ENCODE peak calls at places on chromosomes 2 and 18, in four cellular contexts. One of them, this sample, is unnamed.

GRCh38 chr2:128585706-128586105 is 267.0 kb upstream of the HS6ST1 start:
- DNase-seq in GM12878: no peak
- DNase-seq in HL-60: no peak
- DNase-seq in K562: no peak
- DNase-seq in this sample: no peak

GRCh38 chr2:27049422-27050280 is 1.8 kb upstream of the AGBL5 start:
- DNase-seq in GM12878: no peak
- DNase-seq in HL-60: no peak
- DNase-seq in K562: no peak
- DNase-seq in this sample: peak; percentile 74

GRCh38 chr2:19287324-19287723 is 71.1 kb downstream of the OSR1 start:
- DNase-seq in HL-60: no peak
- DNase-seq in K562: no peak
- DNase-seq in GM12878: no peak
- DNase-seq in this sample: no peak

GRCh38 chr2:2743164-2743571 is 412.1 kb upstream of the MYT1L start:
- DNase-seq in K562: no peak
- DNase-seq in HL-60: no peak
- DNase-seq in GM12878: no peak
- DNase-seq in this sample: no peak

GRCh38 chr2:104375206-104375605 is 478.7 kb upstream of the POU3F3 start:
- DNase-seq in K562: no peak
- DNase-seq in HL-60: no peak
- DNase-seq in GM12878: no peak
- DNase-seq in this sample: no peak

GRCh38 chr2:8631465-8632005 is 50.3 kb upstream of the ID2 start:
- DNase-seq in K562: no peak
- DNase-seq in GM12878: no peak
- DNase-seq in HL-60: no peak
- DNase-seq in this sample: no peak

GRCh38 chr2:206230060-206230890 is 44.2 kb upstream of the ZDBF2 start:
- DNase-seq in GM12878: no peak
- DNase-seq in K562: no peak
- DNase-seq in HL-60: no peak
- DNase-seq in this sample: no peak

GRCh38 chr2:163133602-163134001 is 295.0 kb upstream of the KCNH7 start:
- DNase-seq in GM12878: no peak
- DNase-seq in K562: no peak
- DNase-seq in HL-60: no peak
- DNase-seq in this sample: no peak

GRCh38 chr2:33583194-33583938 is 15.7 kb downstream of the FAM98A start:
- DNase-seq in K562: peak; percentile 34
- DNase-seq in HL-60: peak; percentile 18
- DNase-seq in GM12878: peak; percentile 26
- DNase-seq in this sample: no peak

GRCh38 chr2:9681427-9681817 is 50.6 kb upstream of the YWHAQ start:
- DNase-seq in GM12878: no peak
- DNase-seq in K562: no peak
- DNase-seq in HL-60: no peak
- DNase-seq in this sample: no peak

GRCh38 chr2:229282758-229283546 is 11.9 kb upstream of the PID1 start:
- DNase-seq in K562: no peak
- DNase-seq in GM12878: no peak
- DNase-seq in HL-60: peak; percentile 10
- DNase-seq in this sample: no peak

GRCh38 chr2:219174801-219175200 is 1.9 kb downstream of the CNPPD1 start:
- DNase-seq in K562: no peak
- DNase-seq in HL-60: no peak
- DNase-seq in GM12878: no peak
- DNase-seq in this sample: no peak

GRCh38 chr18:72235422-72235821 is 308.7 kb downstream of the CBLN2 start:
- DNase-seq in GM12878: no peak
- DNase-seq in K562: no peak
- DNase-seq in HL-60: no peak
- DNase-seq in this sample: no peak

GRCh38 chr2:178277741-178278197 is 83.5 kb downstream of the OSBPL6 start:
- DNase-seq in GM12878: no peak
- DNase-seq in HL-60: no peak
- DNase-seq in K562: peak; percentile 59
- DNase-seq in this sample: no peak

GRCh38 chr18:63161728-63162195 is 157.8 kb downstream of the BCL2 start:
- DNase-seq in HL-60: no peak
- DNase-seq in K562: peak; percentile 8
- DNase-seq in GM12878: peak; percentile 98
- DNase-seq in this sample: no peak

GRCh38 chr2:240520143-240520973 is 37.4 kb downstream of the ANKMY1 start:
- DNase-seq in K562: no peak
- DNase-seq in GM12878: no peak
- DNase-seq in HL-60: no peak
- DNase-seq in this sample: no peak

GRCh38 chr2:74181739-74182138 is 3.1 kb upstream of the MOB1A start:
- DNase-seq in GM12878: peak; percentile 86
- DNase-seq in HL-60: peak; percentile 98
- DNase-seq in K562: peak; percentile 50
- DNase-seq in this sample: no peak

GRCh38 chr2:225895126-225895525 is 495.6 kb downstream of the NYAP2 start:
- DNase-seq in HL-60: no peak
- DNase-seq in GM12878: no peak
- DNase-seq in K562: no peak
- DNase-seq in this sample: no peak

GRCh38 chr2:225891013-225891412 is 491.5 kb downstream of the NYAP2 start:
- DNase-seq in K562: no peak
- DNase-seq in HL-60: no peak
- DNase-seq in GM12878: no peak
- DNase-seq in this sample: no peak

GRCh38 chr2:225889452-225889851 is 489.9 kb downstream of the NYAP2 start:
- DNase-seq in GM12878: no peak
- DNase-seq in HL-60: peak; percentile 23
- DNase-seq in K562: no peak
- DNase-seq in this sample: peak; percentile 5

GRCh38 chr2:225893151-225893550 is 493.6 kb downstream of the NYAP2 start:
- DNase-seq in K562: no peak
- DNase-seq in HL-60: no peak
- DNase-seq in GM12878: no peak
- DNase-seq in this sample: no peak

DNA sequence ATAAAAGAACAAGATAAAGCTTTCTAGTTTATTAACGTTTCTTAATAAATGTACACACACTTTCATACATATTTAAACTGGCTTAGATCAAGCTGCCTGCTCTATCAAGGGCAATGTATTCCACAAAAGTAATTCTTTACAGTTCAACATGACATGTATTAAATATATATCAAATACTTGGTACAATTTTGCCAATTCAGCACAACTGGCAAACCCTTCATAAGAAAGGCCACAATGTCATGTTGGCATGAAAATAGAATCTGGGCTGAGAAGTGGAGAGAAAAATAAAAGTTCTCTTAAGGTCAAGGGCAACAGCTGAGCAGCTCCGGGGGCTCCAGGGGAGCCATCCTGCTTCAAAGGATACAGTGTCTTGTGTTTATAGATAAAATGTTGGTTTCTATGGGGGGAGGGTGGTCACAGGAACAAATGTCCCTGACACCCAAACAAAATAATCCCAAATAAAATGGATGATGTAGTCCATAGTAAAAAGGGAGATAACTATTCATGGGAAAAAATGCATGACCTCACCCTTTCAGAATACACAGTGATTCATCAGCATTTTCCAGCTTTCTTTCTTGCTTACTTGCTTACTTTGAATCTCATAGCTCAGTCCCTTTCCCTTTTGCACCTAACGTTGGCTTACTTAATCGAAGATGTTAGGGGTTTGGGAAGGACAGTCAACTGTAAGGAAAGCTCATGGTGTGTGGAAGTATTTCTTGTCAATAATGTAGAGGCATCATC is 494.9 kb downstream of the NYAP2 start:
- DNase-seq in K562: no peak
- DNase-seq in GM12878: no peak
- DNase-seq in HL-60: no peak
- DNase-seq in this sample: no peak
- TF ChIP-seq SPI1 in K562: no peak
- TF ChIP-seq SPI1 in GM12878: no peak
- TF ChIP-seq SPI1 in HL-60: no peak
- TF ChIP-seq SPI1 in this sample: no peak

GRCh38 chr2:65076345-65076710 is 20.1 kb downstream of the CEP68 start:
- DNase-seq in GM12878: no peak
- DNase-seq in HL-60: no peak
- DNase-seq in K562: no peak
- DNase-seq in this sample: no peak
- TF ChIP-seq POLR2AphosphoS5 in GM12878: no peak
- TF ChIP-seq POLR2AphosphoS5 in HL-60: no peak
- TF ChIP-seq POLR2AphosphoS5 in K562: no peak
- TF ChIP-seq POLR2AphosphoS5 in this sample: no peak

GRCh38 chr18:70227438-70227837 is 22.0 kb upstream of the RTTN start:
- DNase-seq in HL-60: no peak
- DNase-seq in K562: no peak
- DNase-seq in GM12878: no peak
- DNase-seq in this sample: no peak

GRCh38 chr18:70233974-70234373 is 28.5 kb upstream of the RTTN start:
- DNase-seq in HL-60: no peak
- DNase-seq in K562: no peak
- DNase-seq in GM12878: no peak
- DNase-seq in this sample: no peak

GRCh38 chr18:70232251-70232650 is 26.8 kb upstream of the RTTN start:
- DNase-seq in HL-60: no peak
- DNase-seq in GM12878: no peak
- DNase-seq in K562: no peak
- DNase-seq in this sample: no peak

GRCh38 chr18:70228546-70228945 is 23.1 kb upstream of the RTTN start:
- DNase-seq in GM12878: no peak
- DNase-seq in K562: no peak
- DNase-seq in HL-60: peak; percentile 28
- DNase-seq in this sample: no peak
- TF ChIP-seq SPI1 in GM12878: no peak
- TF ChIP-seq SPI1 in K562: no peak
- TF ChIP-seq SPI1 in HL-60: peak; percentile 33
- TF ChIP-seq SPI1 in this sample: peak; percentile 37

GRCh38 chr2:223994562-223995162 is 37.4 kb downstream of the MRPL44 start:
- DNase-seq in HL-60: no peak
- DNase-seq in GM12878: no peak
- DNase-seq in K562: no peak
- DNase-seq in this sample: no peak

GRCh38 chr2:223999862-224000261 is 39.2 kb downstream of the SERPINE2 start:
- DNase-seq in HL-60: no peak
- DNase-seq in K562: no peak
- DNase-seq in GM12878: no peak
- DNase-seq in this sample: no peak

GRCh38 chr2:223995569-223995968 is 38.3 kb downstream of the MRPL44 start:
- DNase-seq in GM12878: no peak
- DNase-seq in K562: no peak
- DNase-seq in HL-60: no peak
- DNase-seq in this sample: no peak

GRCh38 chr2:223997938-223998337 is 40.7 kb downstream of the MRPL44 start:
- DNase-seq in GM12878: no peak
- DNase-seq in K562: no peak
- DNase-seq in HL-60: no peak
- DNase-seq in this sample: no peak

DNA sequence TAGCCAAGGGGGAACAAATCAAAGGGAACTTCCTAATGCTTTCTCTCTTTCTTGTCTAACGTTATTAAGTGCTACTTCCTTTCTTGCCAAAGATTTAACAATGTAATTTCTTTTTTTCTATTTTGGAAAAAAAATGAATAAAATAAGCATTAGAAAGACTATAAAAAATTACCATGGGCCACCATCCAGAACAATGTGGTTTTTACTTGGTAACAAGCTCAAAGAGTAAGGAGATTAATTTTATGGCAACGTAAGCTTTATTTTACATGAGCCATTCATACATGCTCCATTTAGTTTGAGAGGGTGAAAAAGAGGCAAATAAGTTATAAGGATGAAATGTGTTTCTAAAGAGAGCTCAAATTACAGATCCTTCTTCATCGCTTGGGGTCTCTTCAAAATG is 40.1 kb downstream of the SERPINE2 start:
- DNase-seq in GM12878: no peak
- DNase-seq in K562: no peak
- DNase-seq in HL-60: no peak
- DNase-seq in this sample: no peak
- TF ChIP-seq POLR2AphosphoS5 in GM12878: no peak
- TF ChIP-seq POLR2AphosphoS5 in K562: no peak
- TF ChIP-seq POLR2AphosphoS5 in HL-60: no peak
- TF ChIP-seq POLR2AphosphoS5 in this sample: no peak

DNA sequence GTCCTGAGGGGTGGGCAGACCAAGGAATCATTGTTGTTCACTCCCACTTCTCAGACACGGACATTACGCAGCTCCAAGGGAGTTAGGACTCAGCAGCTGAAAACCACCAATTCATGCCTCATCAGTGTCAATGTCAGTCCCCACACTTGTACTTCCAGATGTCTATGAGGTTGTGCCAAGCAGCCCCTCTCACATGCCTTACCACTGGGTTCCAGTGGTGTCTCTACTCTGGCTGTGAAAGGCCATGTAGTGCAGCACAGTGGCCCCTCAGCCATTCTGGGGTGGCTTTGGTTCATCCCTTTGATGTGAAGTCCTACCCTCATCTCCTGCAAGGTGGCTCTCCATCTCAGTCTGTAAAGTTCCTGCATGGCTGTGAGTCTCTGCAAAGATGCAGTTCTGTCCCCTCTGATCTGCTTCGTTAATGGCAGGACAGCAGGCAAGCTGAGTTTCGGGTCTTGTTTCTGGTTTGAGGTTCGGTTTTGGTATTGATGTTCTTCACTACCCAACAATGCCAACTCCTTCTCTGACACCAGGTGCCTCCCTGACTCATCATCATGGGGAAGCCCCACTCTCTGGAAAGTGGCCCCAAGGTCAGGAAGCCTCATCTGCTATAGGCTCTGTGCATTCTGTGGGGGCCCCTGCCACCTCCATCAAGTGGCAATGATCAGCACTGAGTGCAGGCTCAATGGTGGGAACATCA is 14.0 kb upstream of the COL6A3 start:
- DNase-seq in HL-60: no peak
- DNase-seq in GM12878: peak; percentile 35
- DNase-seq in K562: no peak
- DNase-seq in this sample: no peak
- TF ChIP-seq SPI1 in HL-60: no peak
- TF ChIP-seq SPI1 in GM12878: no peak
- TF ChIP-seq SPI1 in K562: no peak
- TF ChIP-seq SPI1 in this sample: no peak